ENCODE peak calls at places on chromosomes 11 and 22, in seven cellular contexts. One of them, this sample, is unnamed.

GRCh38 chr11:91694331-91694730 is 530.3 kb upstream of the FAT3 start:
- DNase-seq in neural progenitor cell: no peak
- DNase-seq in PC-3: no peak
- DNase-seq in right atrium auricular region: no peak
- DNase-seq in heart left ventricle: no peak
- DNase-seq in mucosa of descending colon: no peak
- DNase-seq in HCT116: no peak
- DNase-seq in this sample: no peak

GRCh38 chr11:95228081-95228859 is 2.7 kb downstream of the SESN3 start:
- DNase-seq in neural progenitor cell: no peak
- DNase-seq in PC-3: peak; percentile 29
- DNase-seq in right atrium auricular region: no peak
- DNase-seq in heart left ventricle: no peak
- DNase-seq in mucosa of descending colon: no peak
- DNase-seq in HCT116: no peak
- DNase-seq in this sample: no peak

GRCh38 chr22:45531441-45531840 is 28.8 kb downstream of the FBLN1 start:
- DNase-seq in neural progenitor cell: no peak
- DNase-seq in PC-3: no peak
- DNase-seq in right atrium auricular region: no peak
- DNase-seq in heart left ventricle: no peak
- DNase-seq in mucosa of descending colon: no peak
- DNase-seq in HCT116: no peak
- DNase-seq in this sample: no peak

GRCh38 chr11:74731301-74732094 is at the start of gene CHRDL2:
- DNase-seq in neural progenitor cell: peak; percentile 77
- DNase-seq in PC-3: no peak
- DNase-seq in right atrium auricular region: no peak
- DNase-seq in heart left ventricle: no peak
- DNase-seq in mucosa of descending colon: peak; percentile 18
- DNase-seq in HCT116: no peak
- DNase-seq in this sample: no peak

GRCh38 chr11:69638941-69639681 is 1.8 kb upstream of the CCND1 start:
- DNase-seq in neural progenitor cell: peak; percentile 98
- DNase-seq in PC-3: peak; percentile 99
- DNase-seq in right atrium auricular region: peak; percentile 95
- DNase-seq in heart left ventricle: peak; percentile 92
- DNase-seq in mucosa of descending colon: peak; percentile 97
- DNase-seq in HCT116: peak; percentile 95
- DNase-seq in this sample: peak; percentile 71

GRCh38 chr22:36160499-36160942 is at the start of gene APOL3:
- DNase-seq in neural progenitor cell: no peak
- DNase-seq in PC-3: peak; percentile 29
- DNase-seq in right atrium auricular region: peak; percentile 90
- DNase-seq in heart left ventricle: peak; percentile 85
- DNase-seq in mucosa of descending colon: peak; percentile 84
- DNase-seq in HCT116: no peak
- DNase-seq in this sample: no peak

GRCh38 chr11:36398261-36398953 is 102.3 kb downstream of the PRR5L start:
- DNase-seq in neural progenitor cell: no peak
- DNase-seq in PC-3: no peak
- DNase-seq in right atrium auricular region: no peak
- DNase-seq in heart left ventricle: no peak
- DNase-seq in mucosa of descending colon: no peak
- DNase-seq in HCT116: no peak
- DNase-seq in this sample: no peak

GRCh38 chr11:65503923-65504670 is 5.3 kb downstream of the MALAT1 start:
- DNase-seq in neural progenitor cell: no peak
- DNase-seq in PC-3: no peak
- DNase-seq in right atrium auricular region: no peak
- DNase-seq in heart left ventricle: no peak
- DNase-seq in mucosa of descending colon: peak; percentile 48
- DNase-seq in HCT116: no peak
- DNase-seq in this sample: no peak

GRCh38 chr11:80462211-80462610 is 1021.4 kb upstream of the TENM4 start:
- DNase-seq in neural progenitor cell: no peak
- DNase-seq in PC-3: peak; percentile 69
- DNase-seq in right atrium auricular region: no peak
- DNase-seq in heart left ventricle: no peak
- DNase-seq in mucosa of descending colon: no peak
- DNase-seq in HCT116: no peak
- DNase-seq in this sample: peak; percentile 54

GRCh38 chr11:44840085-44840478 is 110.6 kb downstream of the TP53I11 start:
- DNase-seq in neural progenitor cell: no peak
- DNase-seq in PC-3: no peak
- DNase-seq in right atrium auricular region: no peak
- DNase-seq in heart left ventricle: no peak
- DNase-seq in mucosa of descending colon: no peak
- DNase-seq in HCT116: no peak
- DNase-seq in this sample: no peak

GRCh38 chr22:37018086-37018814 is 997 bp downstream of the TST start:
- DNase-seq in neural progenitor cell: no peak
- DNase-seq in PC-3: no peak
- DNase-seq in right atrium auricular region: no peak
- DNase-seq in heart left ventricle: no peak
- DNase-seq in mucosa of descending colon: peak; percentile 49
- DNase-seq in HCT116: no peak
- DNase-seq in this sample: no peak

GRCh38 chr11:28460348-28460747 is 352.2 kb downstream of the METTL15 start:
- DNase-seq in neural progenitor cell: no peak
- DNase-seq in PC-3: peak; percentile 73
- DNase-seq in right atrium auricular region: no peak
- DNase-seq in heart left ventricle: no peak
- DNase-seq in mucosa of descending colon: no peak
- DNase-seq in HCT116: no peak
- DNase-seq in this sample: no peak

GRCh38 chr11:96342131-96342970 is 644 bp downstream of the MAML2 start:
- DNase-seq in neural progenitor cell: peak; percentile 57
- DNase-seq in PC-3: peak; percentile 43
- DNase-seq in right atrium auricular region: no peak
- DNase-seq in heart left ventricle: no peak
- DNase-seq in mucosa of descending colon: no peak
- DNase-seq in HCT116: no peak
- DNase-seq in this sample: no peak

GRCh38 chr11:76629133-76629852 is 41.3 kb downstream of the LRRC32 start:
- DNase-seq in neural progenitor cell: no peak
- DNase-seq in PC-3: no peak
- DNase-seq in right atrium auricular region: peak; percentile 80
- DNase-seq in heart left ventricle: no peak
- DNase-seq in mucosa of descending colon: peak; percentile 47
- DNase-seq in HCT116: no peak
- DNase-seq in this sample: no peak

GRCh38 chr22:39949964-39950737 is 10.0 kb upstream of the TMA7B start:
- DNase-seq in neural progenitor cell: no peak
- DNase-seq in PC-3: no peak
- DNase-seq in right atrium auricular region: no peak
- DNase-seq in heart left ventricle: no peak
- DNase-seq in mucosa of descending colon: no peak
- DNase-seq in HCT116: no peak
- DNase-seq in this sample: no peak

GRCh38 chr11:125345706-125346561 is 150.1 kb downstream of the FEZ1 start:
- DNase-seq in neural progenitor cell: peak; percentile 89
- DNase-seq in PC-3: peak; percentile 74
- DNase-seq in right atrium auricular region: peak; percentile 94
- DNase-seq in heart left ventricle: peak; percentile 83
- DNase-seq in mucosa of descending colon: peak; percentile 73
- DNase-seq in HCT116: no peak
- DNase-seq in this sample: no peak

GRCh38 chr11:119316729-119317591 is at the start of gene MCAM:
- DNase-seq in neural progenitor cell: peak; percentile 81
- DNase-seq in PC-3: peak; percentile 53
- DNase-seq in right atrium auricular region: no peak
- DNase-seq in heart left ventricle: peak; percentile 68
- DNase-seq in mucosa of descending colon: no peak
- DNase-seq in HCT116: no peak
- DNase-seq in this sample: no peak

DNA sequence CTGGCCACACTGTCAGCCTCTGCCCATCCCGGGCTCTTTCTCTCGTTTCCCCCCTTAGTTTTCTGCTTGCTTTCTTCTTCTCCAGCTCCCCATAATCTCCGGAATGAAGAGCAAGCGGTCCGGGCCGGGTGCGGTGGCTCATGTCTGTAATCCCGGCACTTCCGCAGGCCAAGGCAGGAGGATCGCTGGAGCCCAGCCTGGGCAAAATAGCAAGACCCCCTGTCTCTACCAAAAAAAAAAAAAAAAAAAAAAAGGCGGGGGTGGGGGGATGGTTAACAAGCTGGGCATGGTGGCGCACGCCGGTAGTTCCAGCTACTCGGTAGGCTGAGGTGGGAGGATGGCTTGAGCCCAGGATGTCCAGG is 40.8 kb downstream of the AHNAK start:
- DNase-seq in neural progenitor cell: no peak
- DNase-seq in PC-3: no peak
- DNase-seq in right atrium auricular region: no peak
- DNase-seq in heart left ventricle: peak; percentile 65
- DNase-seq in mucosa of descending colon: no peak
- DNase-seq in HCT116: no peak
- DNase-seq in this sample: no peak
- H3K4me3 ChIP-seq in neural progenitor cell: peak overlapping the region; percentile 34
- H3K4me3 ChIP-seq in PC-3: no peak overlapping the region
- H3K4me3 ChIP-seq in right atrium auricular region: peak overlapping the region; percentile 39
- H3K4me3 ChIP-seq in heart left ventricle: peak overlapping the region; percentile 42
- H3K4me3 ChIP-seq in mucosa of descending colon: no peak overlapping the region
- H3K4me3 ChIP-seq in HCT116: no peak overlapping the region
- H3K4me3 ChIP-seq in this sample: no peak overlapping the region

GRCh38 chr22:38312261-38312800 is 4.9 kb downstream of the CSNK1E start:
- DNase-seq in neural progenitor cell: no peak
- DNase-seq in PC-3: no peak
- DNase-seq in right atrium auricular region: no peak
- DNase-seq in heart left ventricle: no peak
- DNase-seq in mucosa of descending colon: no peak
- DNase-seq in HCT116: no peak
- DNase-seq in this sample: no peak

GRCh38 chr22:38313384-38313955 is 3.8 kb downstream of the CSNK1E start:
- DNase-seq in neural progenitor cell: peak; percentile 39
- DNase-seq in PC-3: peak; percentile 73
- DNase-seq in right atrium auricular region: peak; percentile 79
- DNase-seq in heart left ventricle: peak; percentile 87
- DNase-seq in mucosa of descending colon: peak; percentile 58
- DNase-seq in HCT116: no peak
- DNase-seq in this sample: no peak

GRCh38 chr22:38315801-38316339 is 1.4 kb downstream of the CSNK1E start:
- DNase-seq in neural progenitor cell: no peak
- DNase-seq in PC-3: no peak
- DNase-seq in right atrium auricular region: no peak
- DNase-seq in heart left ventricle: no peak
- DNase-seq in mucosa of descending colon: peak; percentile 29
- DNase-seq in HCT116: no peak
- DNase-seq in this sample: no peak

GRCh38 chr22:38314992-38315800 is 2.0 kb downstream of the CSNK1E start:
- DNase-seq in neural progenitor cell: peak; percentile 26
- DNase-seq in PC-3: no peak
- DNase-seq in right atrium auricular region: no peak
- DNase-seq in heart left ventricle: no peak
- DNase-seq in mucosa of descending colon: peak; percentile 25
- DNase-seq in HCT116: no peak
- DNase-seq in this sample: no peak

DNA sequence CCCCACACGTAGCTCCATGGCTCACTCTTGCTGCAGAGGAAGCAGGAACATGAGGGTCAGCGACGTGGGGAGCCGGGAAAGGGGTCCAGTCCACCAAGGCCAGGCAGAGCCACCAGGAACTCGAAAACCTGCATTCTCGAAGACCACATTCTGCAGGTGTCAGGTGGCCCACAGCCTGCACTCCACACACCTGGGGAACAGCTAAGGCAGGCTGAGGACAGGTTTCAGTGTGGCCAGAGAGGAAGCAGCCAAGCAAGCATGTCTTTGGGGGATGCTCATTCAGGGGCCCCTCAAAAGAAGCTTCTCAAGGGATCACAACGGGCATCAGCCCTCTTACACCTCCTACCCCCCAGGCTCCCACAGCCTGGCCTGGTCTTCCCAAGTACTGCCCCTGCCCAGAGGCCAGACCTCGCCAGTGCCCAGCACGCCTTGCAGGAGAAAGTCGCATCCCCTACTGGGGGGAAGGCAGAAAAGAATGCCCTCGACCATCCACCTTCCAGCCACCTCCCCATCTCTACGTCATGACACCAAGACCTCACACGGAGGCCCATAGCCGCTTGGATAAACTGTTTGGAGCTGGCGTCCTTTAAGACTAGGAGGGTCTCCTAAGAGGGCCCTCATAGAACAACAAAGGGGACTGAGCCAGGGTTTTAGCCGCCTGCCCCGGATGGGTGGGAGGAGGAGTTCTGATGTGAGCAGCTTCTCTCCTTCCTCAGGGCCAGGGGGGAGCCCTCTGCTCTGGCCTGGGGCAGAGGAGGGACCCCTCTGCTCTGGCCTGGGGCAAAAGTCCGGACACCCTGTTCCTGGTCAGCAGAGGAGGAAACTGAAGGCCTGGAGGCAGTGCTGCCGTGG is 2.9 kb downstream of the CSNK1E start:
- DNase-seq in neural progenitor cell: peak; percentile 61
- DNase-seq in PC-3: no peak
- DNase-seq in right atrium auricular region: no peak
- DNase-seq in heart left ventricle: no peak
- DNase-seq in mucosa of descending colon: no peak
- DNase-seq in HCT116: no peak
- DNase-seq in this sample: no peak
- TF ChIP-seq CTCF in neural progenitor cell: no peak
- TF ChIP-seq CTCF in PC-3: no peak
- TF ChIP-seq CTCF in right atrium auricular region: no peak
- TF ChIP-seq CTCF in heart left ventricle: no peak
- TF ChIP-seq CTCF in mucosa of descending colon: no peak
- TF ChIP-seq CTCF in HCT116: no peak
- TF ChIP-seq CTCF in this sample: no peak

DNA sequence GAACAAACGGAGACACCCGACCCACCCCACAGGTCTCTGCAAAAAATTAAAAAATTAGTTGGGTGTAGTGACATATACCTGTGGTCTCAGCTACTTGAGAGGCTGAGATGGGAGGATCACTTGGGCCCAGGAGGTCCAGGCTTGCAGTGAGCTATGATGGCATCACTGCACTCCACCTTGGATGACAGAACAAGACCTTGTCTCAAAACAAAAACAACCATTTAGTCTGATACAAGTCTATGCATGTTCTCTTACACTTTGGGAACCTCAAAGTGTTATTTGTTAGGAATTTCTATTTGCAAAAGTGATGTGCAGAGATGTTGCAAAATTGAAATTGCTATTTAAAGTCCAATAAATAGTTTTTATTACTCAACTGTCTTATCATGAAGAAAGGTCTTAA is 14.3 kb downstream of the ATG13 start:
- DNase-seq in neural progenitor cell: no peak
- DNase-seq in PC-3: no peak
- DNase-seq in right atrium auricular region: no peak
- DNase-seq in heart left ventricle: no peak
- DNase-seq in mucosa of descending colon: no peak
- DNase-seq in HCT116: no peak
- DNase-seq in this sample: no peak
- H3K36me3 ChIP-seq in neural progenitor cell: no peaks in the 10 kb centered on the region
- H3K36me3 ChIP-seq in PC-3: peaks cover 4% of the 10 kb centered on the region
- H3K36me3 ChIP-seq in right atrium auricular region: peaks cover 39% of the 10 kb centered on the region
- H3K36me3 ChIP-seq in heart left ventricle: peaks cover 61% of the 10 kb centered on the region
- H3K36me3 ChIP-seq in mucosa of descending colon: no peaks in the 10 kb centered on the region
- H3K36me3 ChIP-seq in HCT116: peaks cover 5% of the 10 kb centered on the region
- H3K36me3 ChIP-seq in this sample: no peaks in the 10 kb centered on the region

DNA sequence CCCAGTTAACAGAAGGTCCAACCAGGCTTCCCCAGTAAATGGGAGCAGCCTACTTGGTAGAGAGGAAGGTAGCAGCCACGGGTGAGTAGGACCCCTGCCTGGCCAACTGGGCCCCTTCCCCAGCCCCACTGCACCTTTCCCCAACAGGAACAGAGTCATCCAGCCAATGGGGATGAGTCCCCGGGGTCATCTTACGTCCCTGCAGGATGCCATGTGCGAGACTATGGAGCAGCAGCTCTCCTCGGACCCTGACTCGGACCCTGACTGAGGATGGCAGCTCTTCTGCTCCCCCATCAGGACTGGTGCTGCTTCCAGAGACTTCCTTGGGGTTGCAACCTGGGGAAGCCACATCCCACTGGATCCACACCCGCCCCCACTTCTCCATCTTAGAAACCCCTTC is 6.6 kb downstream of the RIC8A start:
- DNase-seq in neural progenitor cell: no peak
- DNase-seq in PC-3: no peak
- DNase-seq in right atrium auricular region: no peak
- DNase-seq in heart left ventricle: no peak
- DNase-seq in mucosa of descending colon: no peak
- DNase-seq in HCT116: no peak
- DNase-seq in this sample: no peak
- H3K4me3 ChIP-seq in neural progenitor cell: no peak overlapping the region
- H3K4me3 ChIP-seq in PC-3: no peak overlapping the region
- H3K4me3 ChIP-seq in right atrium auricular region: no peak overlapping the region
- H3K4me3 ChIP-seq in heart left ventricle: no peak overlapping the region
- H3K4me3 ChIP-seq in mucosa of descending colon: no peak overlapping the region
- H3K4me3 ChIP-seq in HCT116: no peak overlapping the region
- H3K4me3 ChIP-seq in this sample: no peak overlapping the region

This sample was measured in kidney epithelial cell.